ENCODE peak calls at places on chromosomes 12 and 14, in eight cellular contexts. K is CD8-positive, alpha-beta T cell; O is fibroblast of mammary gland; P is WTC11; L is fibroblast of villous mesenchyme; U is dorsolateral prefrontal cortex; A is GM06990; R is bronchial epithelial cell. T is an unnamed sample.

GRCh38 chr14:22339277-22339676 is 249.7 kb downstream of the DAD1 start:
- DNase-seq in K (no peak), O (peak; percentile 87), P (no peak), L (peak; percentile 81), U (peak; percentile 55), A (no peak), R (no peak), T (no peak)

GRCh38 chr14:97490521-97491070 is 693.4 kb downstream of the VRK1 start:
- DNase-seq in K (no peak), O (no peak), P (no peak), L (no peak), U (no peak), A (no peak), R (no peak), T (no peak)

GRCh38 chr12:57452937-57453509 is 2.1 kb upstream of the INHBE start:
- DNase-seq in K (peak; percentile 42), O (peak; percentile 76), P (peak; percentile 94), L (peak; percentile 84), U (peak; percentile 85), A (no peak), R (peak; percentile 59), T (peak; percentile 83)

GRCh38 chr12:98939350-98939749 is 294.3 kb downstream of the APAF1 start:
- DNase-seq in K (no peak), O (peak; percentile 48), P (peak; percentile 28), L (peak; percentile 32), U (peak; percentile 43), A (no peak), R (peak; percentile 30), T (no peak)

GRCh38 chr12:51549637-51550036 is 41.4 kb upstream of the SCN8A start:
- DNase-seq in K (no peak), O (peak; percentile 63), P (no peak), L (no peak), U (no peak), A (no peak), R (no peak), T (no peak)

GRCh38 chr14:39322807-39323206 is 89.1 kb downstream of the MIA2 start:
- DNase-seq in K (no peak), O (peak; percentile 21), P (no peak), L (peak; percentile 17), U (no peak), A (no peak), R (no peak), T (no peak)

GRCh38 chr14:68363841-68364711 is 428.8 kb downstream of the ZFP36L1 start:
- DNase-seq in K (no peak), O (no peak), P (peak; percentile 68), L (peak; percentile 55), U (peak; percentile 47), A (no peak), R (no peak), T (peak; percentile 76)

GRCh38 chr14:32252030-32252670 is 49.1 kb upstream of the RNU6-8 start:
- DNase-seq in K (peak; percentile 43), O (peak; percentile 78), P (peak; percentile 37), L (peak; percentile 79), U (no peak), A (peak; percentile 20), R (peak; percentile 68), T (peak; percentile 40)

GRCh38 chr12:15544589-15544988 is 222.3 kb downstream of the PTPRO start:
- DNase-seq in K (no peak), O (no peak), P (no peak), L (no peak), U (no peak), A (no peak), R (no peak), T (no peak)

GRCh38 chr12:112112423-112113132 is 4.0 kb upstream of the NAA25 start:
- DNase-seq in K (no peak), O (no peak), P (no peak), L (no peak), U (no peak), A (no peak), R (peak; percentile 98), T (no peak)

GRCh38 chr12:85278598-85279448 is 1.2 kb upstream of the ALX1 start:
- DNase-seq in K (no peak), O (no peak), P (no peak), L (no peak), U (no peak), A (no peak), R (no peak), T (no peak)

GRCh38 chr12:29782285-29782820 is 1.4 kb downstream of the TMTC1 start:
- DNase-seq in K (no peak), O (peak; percentile 90), P (no peak), L (peak; percentile 68), U (no peak), A (peak; percentile 23), R (peak; percentile 81), T (no peak)

GRCh38 chr14:47227051-47227600 is 448.3 kb downstream of the MDGA2 start:
- DNase-seq in K (no peak), O (no peak), P (no peak), L (no peak), U (no peak), A (no peak), R (no peak), T (no peak)

GRCh38 chr12:13463189-13463588 is 266.7 kb downstream of the EMP1 start:
- DNase-seq in K (no peak), O (no peak), P (no peak), L (no peak), U (no peak), A (no peak), R (no peak), T (no peak)

GRCh38 chr12:132465269-132466190 is 24.4 kb upstream of the FBRSL1 start:
- DNase-seq in K (no peak), O (no peak), P (no peak), L (no peak), U (no peak), A (no peak), R (no peak), T (no peak)
- TF ChIP-seq CTCF in K (no peak), O (no peak), P (no peak), L (no peak), U (no peak), A (no peak), R (no peak), T (no peak)

DNA sequence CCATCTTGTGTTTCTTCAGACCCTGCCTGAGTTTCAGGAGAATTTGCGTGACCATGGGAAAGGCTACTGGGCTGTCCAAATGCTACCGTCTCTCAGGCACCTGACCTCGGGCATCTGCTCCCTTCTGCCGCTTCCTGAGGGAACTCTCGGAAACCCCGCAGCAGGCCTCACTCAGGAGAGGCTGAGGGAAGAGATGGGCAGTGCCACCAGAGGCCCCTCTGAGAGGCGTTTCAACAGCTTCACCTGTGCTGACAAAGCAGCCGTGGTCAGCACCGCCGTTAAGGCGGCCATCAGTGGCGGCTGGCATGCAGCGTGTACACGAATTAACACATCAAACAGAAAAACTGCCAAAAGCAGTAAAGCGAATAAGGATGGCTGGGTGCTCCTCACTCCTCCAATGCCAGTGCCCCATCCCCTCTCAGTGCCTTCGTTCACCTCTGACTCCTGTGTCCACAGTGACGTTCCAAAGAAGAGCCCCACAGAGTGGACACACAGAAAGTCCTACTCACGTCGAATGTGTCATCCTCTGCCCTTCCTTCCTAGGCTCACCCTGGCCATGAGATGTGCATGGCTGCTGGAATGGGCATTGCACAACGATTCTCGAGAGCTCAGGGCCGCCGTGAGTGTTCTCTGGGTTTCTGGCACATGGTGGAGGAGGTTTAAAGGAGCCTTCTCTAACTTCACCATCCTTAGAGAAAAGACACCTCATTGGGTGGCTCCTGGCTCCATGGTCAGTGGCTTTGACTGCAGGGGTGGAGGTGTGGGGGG is 13.0 kb upstream of the CEP170B start:
- DNase-seq in K (no peak), O (peak; percentile 20), P (no peak), L (no peak), U (no peak), A (no peak), R (no peak), T (no peak)
- TF ChIP-seq CTCF in K (no peak), O (no peak), P (no peak), L (no peak), U (no peak), A (no peak), R (no peak), T (no peak)

GRCh38 chr14:102878970-102879460 is 43.4 kb upstream of the AMN start:
- DNase-seq in K (no peak), O (no peak), P (no peak), L (no peak), U (no peak), A (no peak), R (peak; percentile 7), T (no peak)

GRCh38 chr14:102875652-102876051 is 46.8 kb upstream of the AMN start:
- DNase-seq in K (no peak), O (no peak), P (no peak), L (no peak), U (no peak), A (no peak), R (no peak), T (no peak)

GRCh38 chr14:102882233-102882906 is 40.1 kb upstream of the AMN start:
- DNase-seq in K (no peak), O (no peak), P (no peak), L (no peak), U (no peak), A (no peak), R (no peak), T (no peak)

GRCh38 chr14:102873546-102874061 is 48.9 kb upstream of the AMN start:
- DNase-seq in K (no peak), O (no peak), P (no peak), L (no peak), U (no peak), A (no peak), R (no peak), T (no peak)

DNA sequence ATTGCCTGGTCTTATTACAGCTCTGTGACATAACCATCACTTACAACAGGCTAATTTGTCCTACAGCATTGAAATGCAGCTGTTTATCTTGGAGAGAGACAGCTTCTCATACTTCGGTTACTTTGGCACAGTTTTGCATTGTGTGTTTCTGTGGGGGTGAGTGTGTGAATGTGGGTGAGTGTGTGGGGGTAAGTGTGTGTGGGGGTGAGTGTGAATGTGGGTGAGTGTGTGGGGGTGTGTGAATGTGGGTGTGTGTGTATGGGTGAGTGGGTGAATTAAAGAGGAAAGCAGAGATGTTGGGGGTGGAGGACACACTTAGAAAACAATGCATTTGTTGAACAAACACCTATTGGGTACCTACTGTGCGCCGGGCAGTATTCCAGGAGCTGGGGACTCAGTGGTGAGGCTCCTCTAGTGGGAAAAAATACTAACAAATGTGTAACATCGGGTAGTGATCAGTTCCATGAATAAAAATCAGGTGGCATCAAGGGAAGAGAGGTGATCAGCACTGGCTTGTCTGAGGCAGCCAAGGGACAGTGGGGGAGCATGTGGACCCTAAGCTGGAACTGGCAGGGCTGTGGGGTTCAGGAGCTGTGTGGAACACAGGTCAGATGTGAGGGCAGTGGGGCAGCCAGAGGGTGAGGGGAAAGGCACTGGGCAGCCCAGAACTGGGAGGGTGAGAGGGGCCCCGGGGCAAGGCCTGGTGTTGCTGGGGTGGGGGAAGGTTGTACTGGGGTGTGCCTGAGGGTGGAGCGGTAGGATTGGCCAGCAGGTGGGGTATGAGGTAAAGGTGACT is 44.1 kb upstream of the AMN start:
- DNase-seq in K (no peak), O (no peak), P (peak; percentile 38), L (no peak), U (no peak), A (no peak), R (no peak), T (no peak)
- TF ChIP-seq CTCF in K (no peak), O (no peak), P (no peak), L (no peak), U (no peak), A (peak; percentile 9), R (peak; percentile 31), T (no peak)

DNA sequence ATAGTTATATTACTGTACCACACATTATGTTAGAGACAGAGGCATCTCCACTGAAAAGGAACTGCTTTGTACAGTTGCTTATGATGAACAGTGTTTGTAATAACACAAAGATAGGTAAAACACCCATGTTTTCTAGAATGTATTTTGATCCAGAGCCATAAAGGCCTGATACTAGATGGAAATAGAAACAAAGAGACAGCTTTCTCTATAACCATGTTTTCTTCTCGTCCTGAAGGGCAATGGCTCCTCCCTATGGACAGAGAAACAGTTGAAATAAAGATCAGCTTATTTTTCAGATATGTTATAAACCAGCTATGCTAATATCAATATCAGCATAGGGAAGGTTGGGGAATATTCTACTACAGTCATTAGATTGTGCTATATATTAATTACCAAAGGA is 109.2 kb downstream of the ATXN7L3B start:
- DNase-seq in K (no peak), O (no peak), P (no peak), L (no peak), U (no peak), A (no peak), R (peak; percentile 24), T (no peak)
- TF ChIP-seq CTCF in K (no peak), O (no peak), P (no peak), L (no peak), U (peak; percentile 65), A (no peak), R (no peak), T (peak; percentile 48)

T was measured in neural crest cell.